ENCODE peak calls at places on chromosomes 4 and X, in four cellular contexts. V is BJ, M is NCI-H774, Y is NCI-H1105. U is an unnamed sample.

GRCh38 chr4:153758688-153759406 is 977 bp downstream of the RNF175 start:
- DNase-seq in Y (no peak), V (no peak), M (no peak), U (no peak)

GRCh38 chr4:64713256-64713840 is 304.1 kb upstream of the TECRL start:
- DNase-seq in V (no peak), Y (no peak), M (no peak), U (no peak)

GRCh38 chr4:56786955-56787354 is 34.5 kb downstream of the SPINK2 start:
- DNase-seq in M (no peak), V (no peak), Y (no peak), U (peak)

GRCh38 chr4:11632015-11632414 is 203.3 kb upstream of the HS3ST1 start:
- DNase-seq in M (no peak), V (no peak), Y (no peak), U (no peak)

GRCh38 chr4:173301518-173302201 is 32.5 kb downstream of the HMGB2 start:
- DNase-seq in M (no peak), Y (no peak), V (no peak), U (no peak)

GRCh38 chr4:159248383-159249178 is 145.7 kb downstream of the RAPGEF2 start:
- DNase-seq in Y (no peak), M (peak), V (peak), U (peak)

GRCh38 chrX:103066606-103067005 is 2.6 kb upstream of the BEX1 start:
- DNase-seq in M (no peak), V (no peak), Y (no peak), U (no peak)

GRCh38 chr4:89837385-89837995 is 529 bp upstream of the SNCA start:
- DNase-seq in Y (no peak), V (no peak), M (no peak), U (no peak)

GRCh38 chr4:143587703-143588102 is 74.2 kb downstream of the SMARCA5 start:
- DNase-seq in V (no peak), M (no peak), Y (no peak), U (no peak)

GRCh38 chr4:56941403-56941802 is 33.7 kb downstream of the REST start:
- DNase-seq in V (no peak), Y (no peak), M (no peak), U (no peak)